ENCODE peak calls at places on chromosomes 13 and 19, in seven cellular contexts. F is NB4, B is sigmoid colon, X is transverse colon, V is heart left ventricle, D is uterus, H is H54. L is an unnamed sample.

GRCh38 chr13:102233566-102234208 is 168.2 kb downstream of the FGF14 start:
- DNase-seq in V (no peak), D (no peak), H (no peak), B (no peak), F (no peak), X (no peak), L (no peak)

GRCh38 chr19:27657271-27658051 is 1555.5 kb downstream of the UQCRFS1 start:
- DNase-seq in F (no peak), D (no peak), B (peak), H (no peak), X (no peak), V (no peak), L (no peak)

GRCh38 chr19:57599761-57600383 is at the start of gene ZNF530:
- DNase-seq in V (peak), H (peak), D (peak), B (peak), X (peak), F (peak), L (peak)

GRCh38 chr19:52171321-52172169 is at the start of gene ZNF836:
- DNase-seq in X (peak), V (peak), D (peak), F (peak), B (peak), H (peak), L (peak)

GRCh38 chr19:51887522-51888498 is at the start of gene ZNF577:
- DNase-seq in D (peak), H (no peak), F (peak), X (peak), B (peak), V (peak), L (peak)

GRCh38 chr13:24625870-24626419 is 54.3 kb upstream of the ATP12A start:
- DNase-seq in X (no peak), B (no peak), V (no peak), F (peak), D (no peak), H (no peak), L (no peak)

GRCh38 chr19:13143135-13143534 is 7.0 kb downstream of the STX10 start:
- DNase-seq in F (peak), X (no peak), H (no peak), V (no peak), B (no peak), D (no peak), L (no peak)

GRCh38 chr19:49130325-49130724 is 11.0 kb downstream of the PPFIA3 start:
- DNase-seq in D (no peak), V (no peak), H (no peak), X (no peak), B (no peak), F (no peak), L (no peak)

GRCh38 chr13:92390217-92390616 is 836.4 kb upstream of the GPC6 start:
- DNase-seq in X (no peak), V (no peak), D (no peak), B (no peak), H (no peak), F (no peak), L (no peak)

GRCh38 chr19:19451429-19452240 is 46.2 kb downstream of the GATAD2A start:
- DNase-seq in H (no peak), F (no peak), V (no peak), X (no peak), D (no peak), B (no peak), L (no peak)

GRCh38 chr13:21671793-21672680 is 1.2 kb downstream of the FGF9 start:
- DNase-seq in B (no peak), X (no peak), H (no peak), D (no peak), F (no peak), V (no peak), L (no peak)

GRCh38 chr13:21674271-21675009 is 3.6 kb downstream of the FGF9 start:
- DNase-seq in H (no peak), B (peak), F (peak), X (peak), V (peak), D (no peak), L (peak)

GRCh38 chr13:21675095-21676007 is 4.5 kb downstream of the FGF9 start:
- DNase-seq in V (peak), D (no peak), F (peak), B (peak), X (peak), H (no peak), L (no peak)

GRCh38 chr13:21672811-21673591 is 2.1 kb downstream of the FGF9 start:
- DNase-seq in F (no peak), V (no peak), B (no peak), X (no peak), H (no peak), D (no peak), L (no peak)

GRCh38 chr13:21673592-21674270 is 2.9 kb downstream of the FGF9 start:
- DNase-seq in V (peak), X (peak), H (peak), B (peak), F (peak), D (no peak), L (no peak)
- TF ChIP-seq POLR2A in V (no peak), X (no peak), H (no peak), B (no peak), F (no peak), D (no peak), L (no peak)

GRCh38 chr13:78604782-78605611 is 1.6 kb upstream of the POU4F1 start:
- DNase-seq in V (no peak), D (no peak), H (no peak), X (no peak), F (peak), B (no peak), L (no peak)
- TF ChIP-seq POLR2A in V (no peak), D (no peak), H (no peak), X (no peak), F (no peak), B (no peak), L (no peak)

GRCh38 chr13:75537401-75538365 is at the start of gene COMMD6:
- DNase-seq in B (peak), X (peak), V (peak), D (peak), F (peak), H (peak), L (peak)
- TF ChIP-seq POLR2A in B (peak), X (peak), V (no peak), D (peak), F (peak), H (peak), L (peak)

GRCh38 chr19:10207026-10207425 is 12.3 kb upstream of the DNMT1 start:
- DNase-seq in X (no peak), H (no peak), F (peak), B (no peak), V (no peak), D (no peak), L (no peak)

GRCh38 chr19:10205636-10206035 is 10.9 kb upstream of the DNMT1 start:
- DNase-seq in F (no peak), H (no peak), B (no peak), D (no peak), X (no peak), V (no peak), L (no peak)

GRCh38 chr19:10203686-10204085 is 8.9 kb upstream of the DNMT1 start:
- DNase-seq in V (no peak), F (no peak), X (no peak), D (no peak), H (no peak), B (no peak), L (no peak)

GRCh38 chr19:10209305-10209704 is 14.6 kb upstream of the DNMT1 start:
- DNase-seq in X (no peak), D (no peak), V (no peak), F (peak), B (no peak), H (no peak), L (no peak)

DNA sequence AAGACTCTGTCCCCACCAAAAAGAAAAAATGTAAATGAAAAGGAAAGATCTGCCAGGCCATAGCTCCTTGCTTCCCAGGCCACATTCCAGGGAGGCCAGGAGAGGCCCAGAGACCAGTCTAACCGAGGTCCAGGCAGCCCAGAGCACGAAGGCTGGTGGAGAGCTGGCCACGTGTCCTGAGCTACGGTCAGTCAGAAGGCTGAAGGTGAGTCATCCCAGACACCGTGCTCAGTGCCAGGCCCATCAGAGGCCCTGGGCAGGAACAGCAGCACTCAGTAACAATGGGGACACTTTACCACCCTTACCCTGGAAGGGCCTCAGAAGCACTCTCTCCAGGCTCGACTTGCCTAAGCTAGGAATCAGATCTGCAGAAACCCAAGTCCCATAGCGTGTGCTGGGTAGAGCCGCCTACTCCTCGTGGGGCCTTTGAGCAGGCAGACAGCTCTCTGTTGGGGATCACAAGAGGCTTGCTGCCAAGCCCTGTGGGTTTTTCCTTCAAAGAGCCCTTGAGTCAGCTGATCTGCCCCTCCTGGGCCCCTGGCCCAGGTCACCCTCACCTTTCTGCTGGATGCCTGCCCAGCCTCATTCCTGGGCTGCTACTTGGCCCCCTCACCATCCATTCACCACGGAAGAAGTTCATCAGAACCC is 11.6 kb upstream of the DNMT1 start:
- DNase-seq in H (peak), V (no peak), B (no peak), D (no peak), F (no peak), X (no peak), L (no peak)
- TF ChIP-seq POLR2A in H (no peak), V (no peak), B (no peak), D (no peak), F (no peak), X (no peak), L (no peak)

L was measured in ovary.